ENCODE peak calls at places on chromosomes 13 and 19, in five cellular contexts. Q is left colon, F is H54, A is neural progenitor cell, D is AG09309. H is an unnamed sample.
A peak's percentile ranks its signal among the peaks of the same experiment; 100 is the strongest.

GRCh38 chr19:23802290-23802689 is 43.6 kb upstream of the ZNF681 start:
- DNase-seq in Q (no peak), F (no peak), A (no peak), D (no peak), H (no peak)

GRCh38 chr13:104779311-104779710 is 1713.1 kb upstream of the SLC10A2 start:
- DNase-seq in Q (no peak), F (no peak), A (peak; percentile 21), D (no peak), H (no peak)

GRCh38 chr19:44808463-44809371 is at the start of gene BCAM:
- DNase-seq in Q (peak; percentile 72), F (no peak), A (peak; percentile 91), D (no peak), H (peak; percentile 41)

GRCh38 chr19:1613808-1614570 is 8.7 kb upstream of the UQCR11 start:
- DNase-seq in Q (no peak), F (no peak), A (no peak), D (no peak), H (no peak)

GRCh38 chr13:112688560-112689497 is 1.0 kb upstream of the ATP11A start:
- DNase-seq in Q (peak; percentile 29), F (no peak), A (peak; percentile 58), D (no peak), H (no peak)

GRCh38 chr13:99087130-99087953 is 109.5 kb upstream of the DOCK9 start:
- DNase-seq in Q (peak; percentile 94), F (peak; percentile 100), A (peak; percentile 94), D (peak; percentile 27), H (peak; percentile 68)

GRCh38 chr19:47998800-47999199 is 4.4 kb downstream of the ELSPBP1 start:
- DNase-seq in Q (no peak), F (no peak), A (no peak), D (no peak), H (no peak)

GRCh38 chr19:41694831-41695635 is 7.0 kb upstream of the CEACAM7 start:
- DNase-seq in Q (no peak), F (no peak), A (no peak), D (no peak), H (no peak)

GRCh38 chr13:95553614-95554385 is 1.3 kb downstream of the CLDN10 start:
- DNase-seq in Q (peak; percentile 11), F (no peak), A (peak; percentile 55), D (no peak), H (no peak)

GRCh38 chr13:48231948-48232347 is 1.1 kb upstream of the ITM2B start:
- DNase-seq in Q (no peak), F (no peak), A (no peak), D (no peak), H (no peak)

GRCh38 chr19:32812036-32812435 is 57.5 kb downstream of the SLC7A9 start:
- DNase-seq in Q (no peak), F (no peak), A (no peak), D (no peak), H (no peak)

GRCh38 chr13:20350380-20350763 is 118.3 kb upstream of the GJB6 start:
- DNase-seq in Q (no peak), F (no peak), A (no peak), D (no peak), H (no peak)

GRCh38 chr13:29832899-29833298 is 17.5 kb downstream of the UBL3 start:
- DNase-seq in Q (no peak), F (no peak), A (no peak), D (no peak), H (no peak)

GRCh38 chr13:73985789-73986188 is 148.4 kb downstream of the KLF12 start:
- DNase-seq in Q (no peak), F (no peak), A (no peak), D (no peak), H (no peak)

GRCh38 chr19:13723206-13723605 is 41.1 kb upstream of the MRI1 start:
- DNase-seq in Q (no peak), F (no peak), A (no peak), D (peak; percentile 14), H (no peak)

GRCh38 chr19:38559428-38560401 is 58.0 kb downstream of the MAP4K1 start:
- DNase-seq in Q (no peak), F (no peak), A (no peak), D (no peak), H (no peak)

GRCh38 chr13:102300379-102300778 is 101.5 kb downstream of the FGF14 start:
- DNase-seq in Q (no peak), F (no peak), A (no peak), D (no peak), H (no peak)

GRCh38 chr13:46142692-46143238 is 37.9 kb upstream of the CPB2 start:
- DNase-seq in Q (no peak), F (no peak), A (peak; percentile 31), D (no peak), H (no peak)

GRCh38 chr19:41700381-41701195 is 7.8 kb upstream of the CEACAM5 start:
- DNase-seq in Q (no peak), F (no peak), A (no peak), D (no peak), H (no peak)